ENCODE peak calls at places on chromosomes 16 and 17, in nine cellular contexts. N is progenitor cell of endocrine pancreas, L is transverse colon, R is GM13977, W is BJ, K is IMR-90, G is A549, C is Caco-2, O is ovary. Z is an unnamed sample.

GRCh38 chr17:29880031-29880430 is 50.0 kb downstream of the SSH2 start:
- DNase-seq in L (no peak), R (no peak), O (no peak), G (no peak), C (no peak), W (no peak), N (no peak), K (no peak), Z (no peak)

GRCh38 chr17:2212328-2212981 is 91.1 kb downstream of the SMG6 start:
- DNase-seq in W (peak; percentile 78), G (no peak), N (no peak), K (peak; percentile 79), R (no peak), L (no peak), C (no peak), O (peak; percentile 52), Z (peak; percentile 3)

GRCh38 chr17:73250851-73251640 is 10.6 kb downstream of the CPSF4L start:
- DNase-seq in C (no peak), K (no peak), R (no peak), O (no peak), N (no peak), W (no peak), L (no peak), G (no peak), Z (no peak)

GRCh38 chr16:68590201-68590994 is 51.3 kb downstream of the ZFP90 start:
- DNase-seq in L (peak; percentile 66), W (no peak), K (peak; percentile 7), C (peak; percentile 74), R (peak; percentile 77), G (peak; percentile 71), O (peak; percentile 80), N (peak; percentile 59), Z (peak; percentile 93)

GRCh38 chr17:67689534-67690177 is 28.1 kb upstream of the NOL11 start:
- DNase-seq in R (peak; percentile 75), G (peak; percentile 69), K (peak; percentile 66), N (peak; percentile 23), C (peak; percentile 68), L (peak; percentile 27), W (peak; percentile 13), O (peak; percentile 18), Z (peak; percentile 53)

GRCh38 chr17:49862781-49863331 is 15.0 kb upstream of the TAC4 start:
- DNase-seq in G (no peak), W (no peak), N (no peak), C (no peak), K (no peak), L (no peak), O (no peak), R (no peak), Z (no peak)

GRCh38 chr16:89300976-89301360 is 83.5 kb downstream of the ZNF778 start:
- DNase-seq in G (no peak), K (no peak), N (no peak), R (no peak), L (no peak), C (no peak), O (no peak), W (no peak), Z (no peak)

GRCh38 chr16:17362191-17362590 is 108.6 kb downstream of the XYLT1 start:
- DNase-seq in N (no peak), O (no peak), G (no peak), C (no peak), W (no peak), R (no peak), L (no peak), K (no peak), Z (no peak)

GRCh38 chr16:11734025-11734652 is 8.5 kb downstream of the TXNDC11 start:
- DNase-seq in N (no peak), R (peak; percentile 29), C (no peak), O (no peak), K (no peak), G (no peak), L (peak; percentile 4), W (no peak), Z (no peak)

GRCh38 chr16:77043076-77043475 is 147.9 kb upstream of the MON1B start:
- DNase-seq in N (no peak), W (no peak), C (peak; percentile 11), K (no peak), G (peak; percentile 52), R (peak; percentile 25), O (no peak), L (no peak), Z (peak; percentile 30)

GRCh38 chr16:73739049-73739769 is 557.4 kb upstream of the PSMD7 start:
- DNase-seq in O (no peak), W (no peak), C (no peak), L (no peak), N (no peak), G (no peak), R (no peak), K (no peak), Z (no peak)

GRCh38 chr17:58252141-58252540 is 13.8 kb downstream of the LPO start:
- DNase-seq in C (no peak), G (no peak), L (no peak), K (no peak), N (no peak), W (no peak), R (no peak), O (no peak), Z (no peak)

GRCh38 chr17:58253082-58253481 is 14.7 kb downstream of the LPO start:
- DNase-seq in W (no peak), K (no peak), R (no peak), C (no peak), O (no peak), L (no peak), N (no peak), G (no peak), Z (no peak)

GRCh38 chr17:58249270-58250133 is 11.1 kb downstream of the LPO start:
- DNase-seq in G (peak; percentile 60), R (peak; percentile 93), L (peak; percentile 65), K (peak; percentile 31), W (no peak), O (peak; percentile 58), N (peak; percentile 71), C (peak; percentile 86), Z (peak; percentile 56)

GRCh38 chr17:58250344-58251011 is 12.1 kb downstream of the LPO start:
- DNase-seq in C (no peak), R (no peak), G (no peak), W (no peak), O (no peak), L (no peak), K (no peak), N (no peak), Z (no peak)

DNA sequence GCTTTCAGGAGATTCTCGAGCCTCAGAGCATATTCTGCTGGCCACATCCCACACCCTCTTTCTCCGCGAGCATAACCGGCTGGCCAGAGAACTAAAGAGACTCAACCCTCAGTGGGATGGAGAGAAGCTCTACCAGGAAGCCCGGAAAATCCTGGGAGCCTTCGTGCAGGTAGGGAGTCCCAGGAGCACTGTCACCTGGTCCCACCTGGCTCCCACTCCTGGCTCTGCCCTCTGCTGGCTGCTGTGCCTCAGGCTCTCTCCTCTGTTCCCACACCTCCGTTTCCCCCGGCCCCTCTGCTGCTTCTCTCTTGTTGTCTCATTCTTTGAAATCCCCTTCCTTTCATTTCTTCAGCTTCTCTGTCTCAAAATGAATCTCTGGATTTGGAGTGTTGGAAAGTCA is 16.4 kb downstream of the LPO start:
- DNase-seq in W (no peak), K (no peak), N (no peak), C (peak; percentile 51), L (no peak), R (no peak), G (no peak), O (no peak), Z (peak; percentile 25)
- TF ChIP-seq CTCF in W (no peak), K (no peak), N (peak; percentile 46), C (peak; percentile 51), L (no peak), R (peak; percentile 20), G (peak; percentile 10), O (no peak), Z (no peak)

GRCh38 chr16:31198207-31198882 is 4.2 kb downstream of the PYCARD start:
- DNase-seq in K (no peak), C (no peak), O (no peak), W (no peak), R (no peak), N (no peak), G (no peak), L (no peak), Z (no peak)

GRCh38 chr16:31201511-31202401 is 804 bp downstream of the PYCARD start:
- DNase-seq in R (peak; percentile 78), W (no peak), G (no peak), O (peak; percentile 26), N (peak; percentile 32), K (no peak), L (peak; percentile 85), C (no peak), Z (peak; percentile 51)

GRCh38 chr16:31199430-31200041 is 3.0 kb downstream of the PYCARD start:
- DNase-seq in L (no peak), O (no peak), K (no peak), N (no peak), W (no peak), R (no peak), G (no peak), C (no peak), Z (no peak)

GRCh38 chr16:31202402-31203385 is at the start of gene PYCARD:
- DNase-seq in G (peak; percentile 35), O (peak; percentile 26), C (no peak), K (peak; percentile 19), L (peak; percentile 82), N (peak; percentile 26), W (no peak), R (peak; percentile 69), Z (peak; percentile 56)

DNA sequence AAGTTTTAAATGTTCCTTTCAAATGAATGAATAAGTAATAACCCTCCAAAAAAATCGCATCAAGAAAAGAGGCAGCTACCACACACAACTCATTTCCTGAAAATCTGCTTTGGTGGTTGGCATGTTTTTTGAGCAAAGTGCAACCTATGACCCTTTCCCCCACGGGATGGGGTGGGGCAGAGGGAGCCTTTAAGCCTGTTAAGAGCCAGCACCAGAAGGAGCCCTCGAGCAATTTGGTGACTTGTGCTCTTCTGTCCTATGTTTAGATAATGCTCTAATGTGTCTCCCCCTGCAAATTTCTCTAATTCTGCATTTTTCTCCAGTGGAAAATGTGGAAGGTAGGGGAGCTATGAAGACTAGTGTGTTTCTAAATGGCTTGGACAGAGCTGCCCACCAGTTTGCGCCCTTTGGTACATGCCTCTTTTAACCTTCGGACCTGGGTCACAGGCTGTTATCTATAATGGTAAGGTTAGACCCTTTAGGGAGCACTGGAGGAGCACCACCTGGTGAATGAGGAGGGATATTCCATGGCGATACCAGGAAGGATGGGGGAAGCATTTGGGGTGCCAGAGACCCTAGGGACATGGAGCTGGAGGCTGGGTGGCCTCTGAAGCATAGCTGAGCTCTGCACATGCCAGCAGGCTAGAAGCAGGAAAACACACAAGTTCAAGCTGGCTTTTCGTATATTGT is 1.6 kb downstream of the PYCARD start:
- DNase-seq in W (no peak), N (no peak), L (no peak), R (no peak), O (no peak), K (no peak), G (peak; percentile 49), C (peak; percentile 35), Z (peak; percentile 37)
- TF ChIP-seq CTCF in W (peak; percentile 7), N (no peak), L (peak; percentile 15), R (no peak), O (no peak), K (peak; percentile 12), G (no peak), C (no peak), Z (no peak)

GRCh38 chr16:1430759-1431496 is at the start of gene PERCC1:
- DNase-seq in N (peak; percentile 73), O (no peak), W (no peak), G (no peak), K (no peak), L (no peak), C (peak; percentile 89), R (no peak), Z (no peak)
- TF ChIP-seq CTCF in N (peak; percentile 55), O (no peak), W (no peak), G (no peak), K (no peak), L (no peak), C (peak; percentile 34), R (no peak), Z (no peak)

GRCh38 chr16:28822520-28823290 is at the start of gene ATXN2L:
- DNase-seq in N (peak; percentile 81), R (peak; percentile 95), W (peak; percentile 46), K (peak; percentile 96), O (peak; percentile 94), L (peak; percentile 95), G (peak; percentile 98), C (peak; percentile 90), Z (peak; percentile 95)
- TF ChIP-seq CTCF in N (no peak), R (no peak), W (no peak), K (peak; percentile 20), O (peak; percentile 46), L (peak; percentile 69), G (no peak), C (no peak), Z (no peak)